ENCODE peak calls at places on chromosomes 12 and 14, in eight cellular contexts. C is aorta; E is cardiac muscle cell; P is NCI-H748 treated with DMSO at 0.1 percent for 48 hours; Y is NCI-H345; I is T-helper 9 cell; G is stimulated activated CD4-positive, alpha-beta T cell treated with anti-CD3 and anti-CD28 coated beads, Interleukin-2, amount 100 ng/mL, for 24 hours; K is H9. L is an unnamed sample.

GRCh38 chr12:94650143-94651056 is at the start of gene TMCC3:
- DNase-seq in C (peak), E (peak), P (no peak), Y (peak), I (no peak), G (peak), K (peak), L (no peak)

GRCh38 chr12:123250471-123251383 is 17.5 kb downstream of the MTRFR start:
- DNase-seq in C (no peak), E (no peak), P (peak), Y (peak), I (no peak), G (no peak), K (peak), L (peak)

GRCh38 chr14:104353921-104354701 is 215.7 kb downstream of the KIF26A start:
- DNase-seq in C (peak), E (no peak), P (no peak), Y (no peak), I (no peak), G (no peak), K (peak), L (peak)

GRCh38 chr12:24496755-24497154 is 452.1 kb downstream of the BCAT1 start:
- DNase-seq in C (no peak), E (peak), P (no peak), Y (no peak), I (no peak), G (no peak), K (no peak), L (no peak)

GRCh38 chr14:68952544-68953535 is 26.3 kb downstream of the ACTN1 start:
- DNase-seq in C (peak), E (peak), P (no peak), Y (no peak), I (no peak), G (no peak), K (no peak), L (no peak)

GRCh38 chr12:79371226-79371625 is 319.5 kb downstream of the PAWR start:
- DNase-seq in C (no peak), E (no peak), P (no peak), Y (no peak), I (no peak), G (no peak), K (no peak), L (no peak)

GRCh38 chr14:76877871-76878270 is 51.7 kb downstream of the LRRC74A start:
- DNase-seq in C (no peak), E (no peak), P (no peak), Y (no peak), I (no peak), G (no peak), K (no peak), L (no peak)

GRCh38 chr12:76633415-76633814 is 73.8 kb upstream of the OSBPL8 start:
- DNase-seq in C (no peak), E (no peak), P (peak), Y (no peak), I (no peak), G (no peak), K (no peak), L (no peak)

GRCh38 chr14:73888460-73888725 is 1.7 kb downstream of the ZNF410 start:
- DNase-seq in C (no peak), E (peak), P (no peak), Y (no peak), I (no peak), G (no peak), K (no peak), L (no peak)

GRCh38 chr12:46451276-46452021 is 78.9 kb upstream of the SLC38A2 start:
- DNase-seq in C (no peak), E (no peak), P (no peak), Y (no peak), I (no peak), G (no peak), K (no peak), L (no peak)

GRCh38 chr12:50925342-50925651 is 27.0 kb upstream of the HIGD1C start:
- DNase-seq in C (no peak), E (no peak), P (peak), Y (no peak), I (no peak), G (no peak), K (peak), L (peak)

GRCh38 chr12:73589220-73589619 is 948.4 kb upstream of the ATXN7L3B start:
- DNase-seq in C (no peak), E (no peak), P (no peak), Y (no peak), I (no peak), G (no peak), K (no peak), L (no peak)

GRCh38 chr14:73180385-73180805 is 44.1 kb downstream of the PSEN1 start:
- DNase-seq in C (no peak), E (peak), P (no peak), Y (no peak), I (no peak), G (no peak), K (no peak), L (no peak)

GRCh38 chr14:54219281-54220121 is 177.3 kb upstream of the CDKN3 start:
- DNase-seq in C (no peak), E (no peak), P (no peak), Y (no peak), I (no peak), G (no peak), K (peak), L (no peak)

GRCh38 chr12:6936642-6937480 is 6.8 kb upstream of the RNU7-1 start:
- DNase-seq in C (no peak), E (no peak), P (no peak), Y (peak), I (no peak), G (peak), K (peak), L (no peak)

GRCh38 chr12:27984275-27984674 is 11.7 kb upstream of the PTHLH start:
- DNase-seq in C (no peak), E (peak), P (no peak), Y (no peak), I (no peak), G (no peak), K (no peak), L (no peak)

GRCh38 chr12:12505544-12506501 is 56.8 kb downstream of the DUSP16 start:
- DNase-seq in C (no peak), E (peak), P (no peak), Y (no peak), I (no peak), G (no peak), K (no peak), L (no peak)

GRCh38 chr14:96470331-96470730 is 31.9 kb upstream of the PAPOLA start:
- DNase-seq in C (no peak), E (no peak), P (no peak), Y (no peak), I (no peak), G (no peak), K (no peak), L (no peak)

GRCh38 chr12:16345105-16345504 is 2.3 kb upstream of the MGST1 start:
- DNase-seq in C (no peak), E (no peak), P (no peak), Y (no peak), I (no peak), G (no peak), K (no peak), L (no peak)

GRCh38 chr12:11717533-11717961 is 68.1 kb downstream of the ETV6 start:
- DNase-seq in C (no peak), E (no peak), P (no peak), Y (no peak), I (no peak), G (no peak), K (no peak), L (no peak)

GRCh38 chr12:53097207-53097563 is 282 bp upstream of the IGFBP6 start:
- DNase-seq in C (no peak), E (peak), P (no peak), Y (peak), I (no peak), G (no peak), K (peak), L (no peak)